ENCODE peak calls at places on chromosome 1, in ten cellular contexts. Y is GM23338; X is WTC11; R is NCI-H524; T is stimulated activated CD8-positive, alpha-beta memory T cell treated with anti-CD3 and anti-CD28 coated beads, Interleukin-15, amount 100 ng/mL, for 4 hours; A is iris pigment epithelial cell; K is nucleus accumbens; V is choroid plexus epithelial cell; Z is astrocyte of the spinal cord; S is naive B cell. O is an unnamed sample.

GRCh38 chr1:211843507-211844298 is 13.1 kb upstream of the LPGAT1 start:
- DNase-seq in Y (no peak), K (no peak), R (no peak), Z (no peak), S (no peak), A (no peak), T (no peak), X (no peak), V (no peak), O (no peak)

GRCh38 chr1:23401313-23401712 is 23.2 kb downstream of the TCEA3 start:
- DNase-seq in S (no peak), K (no peak), V (no peak), T (no peak), Z (no peak), Y (no peak), R (no peak), A (no peak), X (no peak), O (no peak)

GRCh38 chr1:156642265-156643185 is 608 bp downstream of the BCAN start:
- DNase-seq in Y (peak; percentile 75), A (no peak), Z (no peak), T (no peak), R (no peak), S (no peak), K (no peak), X (no peak), V (no peak), O (peak; percentile 62)

GRCh38 chr1:100036718-100037664 is 67.2 kb downstream of the SLC35A3 start:
- DNase-seq in R (peak; percentile 22), A (peak; percentile 54), V (peak; percentile 43), X (no peak), S (no peak), Y (peak; percentile 14), T (no peak), Z (peak; percentile 52), K (no peak), O (no peak)

GRCh38 chr1:150072959-150073358 is 5.4 kb downstream of the VPS45 start:
- DNase-seq in X (no peak), S (peak; percentile 27), A (peak; percentile 29), K (no peak), V (peak; percentile 60), Y (peak; percentile 6), Z (peak; percentile 33), T (no peak), R (peak; percentile 3), O (no peak)

GRCh38 chr1:228333739-228334115 is 72.9 kb downstream of the TRIM11 start:
- DNase-seq in R (no peak), V (no peak), Z (no peak), X (peak; percentile 5), T (no peak), Y (no peak), K (no peak), S (no peak), A (no peak), O (no peak)

GRCh38 chr1:45687753-45688737 is at the start of gene TMEM69:
- DNase-seq in V (peak; percentile 95), S (peak; percentile 81), K (peak; percentile 4), A (peak; percentile 92), Z (peak; percentile 92), X (peak; percentile 72), T (peak; percentile 61), Y (peak; percentile 94), R (peak; percentile 87), O (peak; percentile 85)

GRCh38 chr1:110463695-110464094 is 12.7 kb downstream of the PROK1 start:
- DNase-seq in T (no peak), K (no peak), Y (no peak), V (no peak), Z (no peak), X (no peak), S (no peak), R (no peak), A (peak; percentile 84), O (no peak)

GRCh38 chr1:221708987-221709386 is 32.9 kb downstream of the DUSP10 start:
- DNase-seq in Z (peak; percentile 84), Y (peak; percentile 14), V (peak; percentile 49), A (no peak), K (no peak), R (no peak), T (peak; percentile 16), S (peak; percentile 64), X (no peak), O (no peak)

GRCh38 chr1:84773195-84773594 is 82.9 kb upstream of the SSX2IP start:
- DNase-seq in X (no peak), K (no peak), V (no peak), S (no peak), T (no peak), R (no peak), Z (no peak), Y (no peak), A (no peak), O (no peak)

GRCh38 chr1:168287237-168287664 is 6.6 kb downstream of the TBX19 start:
- DNase-seq in X (no peak), A (peak; percentile 81), K (no peak), Y (no peak), T (no peak), R (no peak), S (no peak), V (peak; percentile 77), Z (peak; percentile 69), O (no peak)

GRCh38 chr1:217274927-217275616 is 355.8 kb downstream of the GPATCH2 start:
- DNase-seq in Z (peak; percentile 64), K (no peak), R (no peak), X (no peak), V (peak; percentile 75), A (peak; percentile 88), S (no peak), T (no peak), Y (no peak), O (no peak)

GRCh38 chr1:62052946-62053345 is 141.7 kb upstream of the L1TD1 start:
- DNase-seq in Z (no peak), S (no peak), X (no peak), T (no peak), R (no peak), A (no peak), K (no peak), V (no peak), Y (no peak), O (no peak)

GRCh38 chr1:171741872-171742576 is at the start of gene VAMP4:
- DNase-seq in V (peak; percentile 85), T (peak; percentile 66), A (peak; percentile 84), Y (peak; percentile 95), Z (peak; percentile 88), S (peak; percentile 85), R (peak; percentile 82), K (no peak), X (peak; percentile 92), O (peak; percentile 89)

O was measured in ecto neural progenitor cell.